ENCODE peak calls at places on chromosome 1, in nine cellular contexts. Y is Calu3; L is AG10803; G is AG04450; A is PC-3; B is CD8-positive, alpha-beta T cell; Q is D721Med; V is cardiac fibroblast; H is left ventricle myocardium inferior. D is an unnamed sample.
A peak's percentile ranks its signal among the peaks of the same experiment; 100 is the strongest.

GRCh38 chr1:239635276-239635675 is 248.9 kb downstream of the CHRM3 start:
- DNase-seq in L (no peak), Y (no peak), G (no peak), A (no peak), V (no peak), H (no peak), Q (no peak), B (no peak), D (no peak)

GRCh38 chr1:8031176-8031785 is 5.2 kb upstream of the ERRFI1 start:
- DNase-seq in V (peak; percentile 80), Y (no peak), Q (no peak), L (peak; percentile 66), H (no peak), A (peak; percentile 76), G (no peak), B (no peak), D (peak; percentile 79)

GRCh38 chr1:7953850-7954609 is 7.5 kb upstream of the PARK7 start:
- DNase-seq in Q (no peak), G (peak; percentile 45), Y (peak; percentile 91), H (peak; percentile 98), L (peak; percentile 85), A (no peak), V (peak; percentile 93), B (peak; percentile 70), D (peak; percentile 90)

GRCh38 chr1:25856856-25857255 is 2.4 kb downstream of the AUNIP start:
- DNase-seq in G (no peak), A (no peak), L (no peak), B (no peak), Y (no peak), V (no peak), Q (no peak), H (no peak), D (no peak)

GRCh38 chr1:31101147-31101502 is 35.6 kb upstream of the PUM1 start:
- DNase-seq in H (no peak), Q (no peak), L (peak; percentile 79), A (peak; percentile 56), V (peak; percentile 80), G (no peak), Y (no peak), B (no peak), D (peak; percentile 62)

GRCh38 chr1:46411601-46412341 is 17.7 kb downstream of the FAAH start:
- DNase-seq in H (no peak), G (no peak), L (no peak), Y (peak; percentile 47), A (no peak), V (no peak), B (no peak), Q (no peak), D (no peak)

GRCh38 chr1:38693759-38694158 is 165.8 kb downstream of the RRAGC start:
- DNase-seq in A (no peak), L (no peak), V (no peak), Q (no peak), B (no peak), H (no peak), Y (no peak), G (no peak), D (no peak)

GRCh38 chr1:40769815-40770214 is 13.8 kb upstream of the KCNQ4 start:
- DNase-seq in V (no peak), G (no peak), Q (no peak), B (no peak), A (no peak), H (no peak), Y (no peak), L (no peak), D (no peak)

GRCh38 chr1:109546311-109547109 is 1.9 kb upstream of the GNAI3 start:
- DNase-seq in B (peak; percentile 84), A (peak; percentile 95), V (peak; percentile 92), L (peak; percentile 84), Q (peak; percentile 78), Y (peak; percentile 80), H (peak; percentile 83), G (peak; percentile 64), D (peak; percentile 86)

GRCh38 chr1:160427625-160428024 is 27.3 kb downstream of the VANGL2 start:
- DNase-seq in A (no peak), L (no peak), V (no peak), G (no peak), Q (no peak), H (no peak), B (no peak), Y (no peak), D (peak; percentile 61)

GRCh38 chr1:204013052-204013451 is 59.9 kb upstream of the SOX13 start:
- DNase-seq in A (no peak), L (no peak), H (no peak), Q (no peak), V (no peak), G (no peak), B (no peak), Y (no peak), D (no peak)

GRCh38 chr1:22930235-22930912 is 42.3 kb downstream of the LACTBL1 start:
- DNase-seq in Y (peak; percentile 72), A (peak; percentile 64), H (peak; percentile 47), Q (peak; percentile 45), V (peak; percentile 33), B (no peak), L (peak; percentile 17), G (no peak), D (peak; percentile 24)

GRCh38 chr1:153400244-153400643 is 9.4 kb upstream of the S100A8 start:
- DNase-seq in Y (no peak), B (no peak), H (no peak), G (no peak), Q (no peak), L (no peak), A (no peak), V (peak; percentile 3), D (no peak)

GRCh38 chr1:117894078-117894477 is 35.3 kb downstream of the GDAP2 start:
- DNase-seq in B (no peak), V (no peak), A (no peak), Q (no peak), Y (no peak), G (no peak), H (no peak), L (no peak), D (no peak)
- TF ChIP-seq CTCF in B (no peak), V (no peak), A (no peak), Q (no peak), Y (no peak), G (no peak), H (no peak), L (no peak), D (no peak)

GRCh38 chr1:226440512-226440911 is 32.6 kb upstream of the PARP1 start:
- DNase-seq in A (no peak), V (no peak), G (no peak), Q (no peak), L (no peak), H (no peak), Y (no peak), B (no peak), D (no peak)
- TF ChIP-seq CTCF in A (no peak), V (no peak), G (no peak), Q (no peak), L (no peak), H (no peak), Y (no peak), B (no peak), D (no peak)

GRCh38 chr1:79380078-79380477 is 373.5 kb upstream of the ADGRL4 start:
- DNase-seq in B (no peak), H (no peak), Q (no peak), Y (no peak), G (no peak), A (no peak), L (no peak), V (no peak), D (no peak)
- TF ChIP-seq CTCF in B (no peak), H (no peak), Q (no peak), Y (no peak), G (no peak), A (peak; percentile 36), L (no peak), V (no peak), D (no peak)

DNA sequence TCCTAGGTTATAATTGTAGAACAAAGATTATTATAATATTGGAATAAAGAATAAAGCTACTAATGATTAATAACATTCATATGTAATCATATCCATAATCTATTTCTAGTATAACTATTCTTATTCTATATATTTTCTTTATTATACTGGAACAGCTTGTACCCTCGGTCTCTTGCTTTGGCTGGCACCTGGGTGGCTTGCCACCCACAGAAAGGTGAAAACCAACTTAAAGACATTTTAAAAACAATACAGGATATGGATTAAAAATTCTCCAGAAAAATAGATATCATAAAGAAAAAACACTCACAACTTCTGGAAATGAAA is 80.0 kb upstream of the PRRC2C start:
- DNase-seq in G (no peak), H (no peak), A (no peak), Y (no peak), B (no peak), Q (no peak), V (no peak), L (no peak), D (no peak)
- TF ChIP-seq CTCF in G (no peak), H (no peak), A (no peak), Y (no peak), B (no peak), Q (no peak), V (no peak), L (no peak), D (no peak)

GRCh38 chr1:173508541-173508940 is 31.4 kb downstream of the PRDX6 start:
- DNase-seq in Q (no peak), B (no peak), Y (no peak), G (no peak), A (peak; percentile 96), V (no peak), L (no peak), H (no peak), D (no peak)

GRCh38 chr1:173505401-173505800 is 28.3 kb downstream of the PRDX6 start:
- DNase-seq in L (no peak), A (no peak), Q (no peak), Y (no peak), G (no peak), V (no peak), H (no peak), B (no peak), D (no peak)

GRCh38 chr1:173507847-173508209 is 30.7 kb downstream of the PRDX6 start:
- DNase-seq in L (no peak), G (no peak), Y (peak; percentile 37), A (peak; percentile 99), H (no peak), V (no peak), B (no peak), Q (no peak), D (no peak)

GRCh38 chr1:173507205-173507846 is 30.2 kb downstream of the PRDX6 start:
- DNase-seq in G (peak; percentile 49), B (no peak), H (no peak), V (peak; percentile 32), L (peak; percentile 68), Y (peak; percentile 41), A (peak; percentile 100), Q (no peak), D (peak; percentile 89)

GRCh38 chr1:173506437-173506836 is 29.3 kb downstream of the PRDX6 start:
- DNase-seq in L (no peak), V (no peak), B (no peak), A (peak; percentile 99), H (no peak), G (no peak), Y (peak; percentile 60), Q (no peak), D (no peak)
- TF ChIP-seq CTCF in L (no peak), V (no peak), B (no peak), A (peak; percentile 99), H (no peak), G (no peak), Y (peak; percentile 35), Q (peak; percentile 20), D (no peak)

GRCh38 chr1:13228343-13228781 is 2.4 kb upstream of the PRAMEF18 start:
- DNase-seq in Q (no peak), B (peak; percentile 23), Y (peak; percentile 35), G (no peak), V (no peak), A (peak; percentile 45), H (no peak), L (no peak), D (no peak)
- TF ChIP-seq CTCF in Q (peak; percentile 45), B (peak; percentile 51), Y (peak; percentile 27), G (no peak), V (no peak), A (peak; percentile 51), H (peak; percentile 40), L (peak; percentile 22), D (no peak)

D was measured in astrocyte of the spinal cord.